ENCODE peak calls at places on chromosome X, in eight cellular contexts. One of them, this sample, is unnamed.

GRCh38 chrX:48090123-48090522 is 18.7 kb upstream of the ZNF630 start:
- DNase-seq in Panc1: no peak
- DNase-seq in GM23338: no peak
- DNase-seq in HCT116: no peak
- DNase-seq in SK-N-SH: no peak
- DNase-seq in K562: no peak
- DNase-seq in GM12878: no peak
- DNase-seq in HepG2: no peak
- DNase-seq in this sample: no peak

GRCh38 chrX:130539721-130540321 is 138.0 kb downstream of the RBMX2 start:
- DNase-seq in HepG2: peak
- DNase-seq in SK-N-SH: peak
- DNase-seq in GM12878: no peak
- DNase-seq in GM23338: peak
- DNase-seq in Panc1: peak
- DNase-seq in K562: peak
- DNase-seq in HCT116: peak
- DNase-seq in this sample: peak

GRCh38 chrX:51332188-51332942 is at the start of gene NUDT10:
- DNase-seq in GM23338: peak
- DNase-seq in Panc1: no peak
- DNase-seq in GM12878: no peak
- DNase-seq in SK-N-SH: peak
- DNase-seq in HCT116: no peak
- DNase-seq in K562: no peak
- DNase-seq in HepG2: no peak
- DNase-seq in this sample: no peak

GRCh38 chrX:135438734-135439043 is 16.9 kb downstream of the SMIM10L2A start:
- DNase-seq in K562: no peak
- DNase-seq in GM23338: no peak
- DNase-seq in SK-N-SH: no peak
- DNase-seq in GM12878: no peak
- DNase-seq in HepG2: no peak
- DNase-seq in HCT116: no peak
- DNase-seq in Panc1: no peak
- DNase-seq in this sample: no peak

GRCh38 chrX:114611018-114611619 is 27.2 kb downstream of the HTR2C start:
- DNase-seq in GM23338: peak
- DNase-seq in HepG2: peak
- DNase-seq in Panc1: peak
- DNase-seq in K562: peak
- DNase-seq in HCT116: peak
- DNase-seq in GM12878: no peak
- DNase-seq in SK-N-SH: peak
- DNase-seq in this sample: no peak

GRCh38 chrX:23621621-23622265 is 45.5 kb upstream of the PRDX4 start:
- DNase-seq in GM12878: no peak
- DNase-seq in Panc1: no peak
- DNase-seq in HepG2: no peak
- DNase-seq in GM23338: no peak
- DNase-seq in K562: no peak
- DNase-seq in HCT116: no peak
- DNase-seq in SK-N-SH: no peak
- DNase-seq in this sample: no peak

GRCh38 chrX:72201836-72202536 is 20.4 kb downstream of the PIN4 start:
- DNase-seq in SK-N-SH: no peak
- DNase-seq in HepG2: no peak
- DNase-seq in GM12878: no peak
- DNase-seq in HCT116: no peak
- DNase-seq in K562: no peak
- DNase-seq in GM23338: no peak
- DNase-seq in Panc1: peak
- DNase-seq in this sample: no peak

GRCh38 chrX:141642979-141643378 is 53.5 kb downstream of the SPANXA2 start:
- DNase-seq in SK-N-SH: no peak
- DNase-seq in GM12878: no peak
- DNase-seq in GM23338: peak
- DNase-seq in HepG2: no peak
- DNase-seq in K562: no peak
- DNase-seq in Panc1: no peak
- DNase-seq in HCT116: no peak
- DNase-seq in this sample: no peak

GRCh38 chrX:10030570-10030969 is 63.4 kb downstream of the CLDN34 start:
- DNase-seq in Panc1: no peak
- DNase-seq in K562: no peak
- DNase-seq in GM23338: no peak
- DNase-seq in SK-N-SH: no peak
- DNase-seq in HCT116: no peak
- DNase-seq in GM12878: no peak
- DNase-seq in HepG2: peak
- DNase-seq in this sample: no peak

GRCh38 chrX:95903490-95903889 is 781.2 kb upstream of the DIAPH2 start:
- DNase-seq in SK-N-SH: no peak
- DNase-seq in HCT116: no peak
- DNase-seq in GM12878: no peak
- DNase-seq in Panc1: no peak
- DNase-seq in HepG2: no peak
- DNase-seq in GM23338: peak
- DNase-seq in K562: peak
- DNase-seq in this sample: no peak

GRCh38 chrX:2488621-2489285 is 12.0 kb downstream of the DHRSX start:
- DNase-seq in K562: no peak
- DNase-seq in Panc1: no peak
- DNase-seq in GM12878: no peak
- DNase-seq in HCT116: no peak
- DNase-seq in HepG2: no peak
- DNase-seq in SK-N-SH: no peak
- DNase-seq in GM23338: no peak
- DNase-seq in this sample: no peak

GRCh38 chrX:18761750-18762149 is 54.3 kb downstream of the PPEF1 start:
- DNase-seq in Panc1: no peak
- DNase-seq in GM12878: no peak
- DNase-seq in K562: no peak
- DNase-seq in HCT116: no peak
- DNase-seq in HepG2: no peak
- DNase-seq in GM23338: no peak
- DNase-seq in SK-N-SH: peak
- DNase-seq in this sample: no peak

DNA sequence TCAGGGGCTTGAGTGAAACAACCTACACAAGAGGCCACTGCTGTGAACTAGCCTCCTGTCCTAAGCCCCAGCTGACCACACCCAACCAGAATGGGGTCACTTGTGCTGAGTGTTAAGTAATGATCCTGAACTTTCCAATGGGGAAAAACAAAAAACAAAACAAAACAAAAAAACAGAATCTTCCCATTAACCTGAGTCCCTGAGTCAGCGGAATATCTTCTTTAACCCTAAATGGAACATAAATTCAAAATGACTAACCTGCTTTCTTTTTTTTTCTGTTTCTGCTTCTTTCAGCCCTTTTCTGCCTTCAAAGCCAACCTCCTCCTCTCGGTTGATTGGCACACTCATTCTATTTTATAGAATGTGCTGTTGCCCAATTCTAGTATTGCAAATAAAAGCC is 31.2 kb upstream of the MAGEA8 start:
- DNase-seq in K562: no peak
- DNase-seq in GM23338: no peak
- DNase-seq in HepG2: no peak
- DNase-seq in Panc1: no peak
- DNase-seq in SK-N-SH: no peak
- DNase-seq in GM12878: no peak
- DNase-seq in HCT116: no peak
- DNase-seq in this sample: no peak
- H3K27ac ChIP-seq in K562: no peak
- H3K27ac ChIP-seq in GM23338: no peak
- H3K27ac ChIP-seq in HepG2: no peak
- H3K27ac ChIP-seq in Panc1: no peak
- H3K27ac ChIP-seq in SK-N-SH: no peak
- H3K27ac ChIP-seq in GM12878: no peak
- H3K27ac ChIP-seq in HCT116: no peak
- H3K27ac ChIP-seq in this sample: no peak

GRCh38 chrX:65831268-65831667 is 163.8 kb downstream of the MSN start:
- DNase-seq in K562: no peak
- DNase-seq in GM23338: no peak
- DNase-seq in GM12878: no peak
- DNase-seq in HepG2: no peak
- DNase-seq in Panc1: no peak
- DNase-seq in HCT116: no peak
- DNase-seq in SK-N-SH: no peak
- DNase-seq in this sample: no peak
- TF ChIP-seq POLR2AphosphoS5 in K562: no peak
- TF ChIP-seq POLR2AphosphoS5 in GM23338: no peak
- TF ChIP-seq POLR2AphosphoS5 in GM12878: no peak
- TF ChIP-seq POLR2AphosphoS5 in HepG2: no peak
- TF ChIP-seq POLR2AphosphoS5 in Panc1: no peak
- TF ChIP-seq POLR2AphosphoS5 in HCT116: no peak
- TF ChIP-seq POLR2AphosphoS5 in SK-N-SH: no peak
- TF ChIP-seq POLR2AphosphoS5 in this sample: no peak

DNA sequence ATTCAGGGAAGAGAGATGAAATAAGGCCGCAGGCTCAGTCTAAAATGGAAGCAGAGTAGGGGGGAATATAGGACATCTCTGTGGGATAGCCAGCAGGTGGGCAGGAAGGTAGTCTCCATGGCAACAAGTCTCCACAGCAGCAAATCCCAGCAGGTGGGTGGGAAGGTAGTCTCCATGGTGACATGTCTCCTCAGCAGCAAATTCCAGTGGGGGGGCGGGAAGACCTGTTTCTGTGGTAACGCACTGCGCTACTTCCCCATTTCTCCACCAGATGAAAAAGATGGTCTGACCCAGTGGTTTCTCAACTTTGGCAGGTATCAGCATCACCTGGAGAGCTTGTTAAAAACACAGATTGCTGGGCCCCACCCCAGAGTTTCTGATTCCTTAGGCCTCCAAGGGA is 18.4 kb downstream of the NLGN3 start:
- DNase-seq in K562: no peak
- DNase-seq in HepG2: no peak
- DNase-seq in SK-N-SH: no peak
- DNase-seq in Panc1: no peak
- DNase-seq in GM12878: no peak
- DNase-seq in HCT116: no peak
- DNase-seq in GM23338: peak
- DNase-seq in this sample: no peak
- TF ChIP-seq REST in K562: no peak
- TF ChIP-seq REST in HepG2: no peak
- TF ChIP-seq REST in SK-N-SH: no peak
- TF ChIP-seq REST in Panc1: no peak
- TF ChIP-seq REST in GM12878: no peak
- TF ChIP-seq REST in HCT116: no peak
- TF ChIP-seq REST in GM23338: no peak
- TF ChIP-seq REST in this sample: no peak

DNA sequence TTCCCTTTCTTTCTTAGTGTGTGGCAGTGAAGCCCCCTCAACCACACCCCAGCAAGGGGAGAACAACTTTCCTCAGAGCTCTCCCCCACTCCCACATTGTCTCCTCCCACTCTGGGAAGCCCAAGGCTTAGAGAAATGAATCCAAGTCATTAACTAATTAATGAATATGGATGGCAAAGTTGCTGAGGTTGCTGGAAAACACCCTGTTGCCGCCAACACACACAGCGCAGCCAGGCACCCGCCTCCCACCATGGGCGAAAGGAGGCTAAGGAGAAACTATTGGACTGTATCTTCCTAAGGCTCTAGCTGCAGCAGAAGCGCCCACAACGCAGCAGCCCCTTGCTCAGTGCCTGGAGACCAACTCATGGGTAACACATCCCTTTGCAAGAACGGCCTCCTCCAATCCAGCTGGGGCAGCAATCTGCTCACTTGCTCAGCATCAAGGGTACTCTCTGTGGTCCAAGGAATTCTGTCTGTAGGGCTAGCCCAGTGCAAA is 34.2 kb downstream of the TSC22D3 start:
- DNase-seq in GM23338: no peak
- DNase-seq in Panc1: no peak
- DNase-seq in K562: no peak
- DNase-seq in GM12878: no peak
- DNase-seq in HCT116: no peak
- DNase-seq in SK-N-SH: no peak
- DNase-seq in HepG2: no peak
- DNase-seq in this sample: no peak
- H3K27ac ChIP-seq in GM23338: no peak
- H3K27ac ChIP-seq in Panc1: no peak
- H3K27ac ChIP-seq in K562: no peak
- H3K27ac ChIP-seq in GM12878: no peak
- H3K27ac ChIP-seq in HCT116: no peak
- H3K27ac ChIP-seq in SK-N-SH: no peak
- H3K27ac ChIP-seq in HepG2: no peak
- H3K27ac ChIP-seq in this sample: no peak

GRCh38 chrX:121146059-121146628 is 98.7 kb downstream of the GLUD2 start:
- DNase-seq in Panc1: no peak
- DNase-seq in HepG2: no peak
- DNase-seq in HCT116: no peak
- DNase-seq in K562: no peak
- DNase-seq in GM23338: no peak
- DNase-seq in GM12878: no peak
- DNase-seq in SK-N-SH: no peak
- DNase-seq in this sample: no peak
- TF ChIP-seq POLR2AphosphoS5 in Panc1: no peak
- TF ChIP-seq POLR2AphosphoS5 in HepG2: no peak
- TF ChIP-seq POLR2AphosphoS5 in HCT116: no peak
- TF ChIP-seq POLR2AphosphoS5 in K562: no peak
- TF ChIP-seq POLR2AphosphoS5 in GM23338: no peak
- TF ChIP-seq POLR2AphosphoS5 in GM12878: no peak
- TF ChIP-seq POLR2AphosphoS5 in SK-N-SH: no peak
- TF ChIP-seq POLR2AphosphoS5 in this sample: no peak

GRCh38 chrX:32530802-32531403 is 680.4 kb downstream of the DMD start:
- DNase-seq in K562: peak
- DNase-seq in SK-N-SH: no peak
- DNase-seq in GM23338: peak
- DNase-seq in GM12878: no peak
- DNase-seq in Panc1: no peak
- DNase-seq in HepG2: peak
- DNase-seq in HCT116: no peak
- DNase-seq in this sample: peak
- TF ChIP-seq REST in K562: no peak
- TF ChIP-seq REST in SK-N-SH: no peak
- TF ChIP-seq REST in GM23338: no peak
- TF ChIP-seq REST in GM12878: no peak
- TF ChIP-seq REST in Panc1: no peak
- TF ChIP-seq REST in HepG2: no peak
- TF ChIP-seq REST in HCT116: no peak
- TF ChIP-seq REST in this sample: no peak

This sample was measured in HL-60.